ENCODE peak calls at places on chromosome 6, in four cellular contexts. S, B, D and M are unnamed samples.

GRCh38 chr6:37033255-37033654 is 27.8 kb downstream of the FGD2 start:
- DNase-seq in S (no peak), B (no peak), D (no peak), M (no peak)

GRCh38 chr6:140923048-140923447 is 1209.7 kb upstream of the GJE1 start:
- DNase-seq in S (no peak), B (no peak), D (no peak), M (no peak)

GRCh38 chr6:139944131-139944530 is 569.7 kb upstream of the CITED2 start:
- DNase-seq in S (no peak), B (no peak), D (no peak), M (no peak)

GRCh38 chr6:43838276-43839036 is 68.4 kb downstream of the VEGFA start:
- DNase-seq in S (peak; percentile 43), B (peak; percentile 41), D (peak; percentile 73), M (peak; percentile 62)

GRCh38 chr6:106318061-106318460 is 7.5 kb downstream of the ATG5 start:
- DNase-seq in S (no peak), B (no peak), D (peak; percentile 22), M (no peak)

GRCh38 chr6:21229061-21229460 is 364.5 kb upstream of the SOX4 start:
- DNase-seq in S (no peak), B (no peak), D (no peak), M (no peak)

GRCh38 chr6:71489736-71490135 is 201.1 kb downstream of the OGFRL1 start:
- DNase-seq in S (peak; percentile 2), B (peak; percentile 47), D (no peak), M (no peak)

GRCh38 chr6:127022297-127022696 is 96.2 kb upstream of the RSPO3 start:
- DNase-seq in S (no peak), B (peak; percentile 76), D (no peak), M (peak; percentile 37)

GRCh38 chr6:2412731-2413130 is 167.3 kb upstream of the GMDS start:
- DNase-seq in S (no peak), B (no peak), D (no peak), M (no peak)

DNA sequence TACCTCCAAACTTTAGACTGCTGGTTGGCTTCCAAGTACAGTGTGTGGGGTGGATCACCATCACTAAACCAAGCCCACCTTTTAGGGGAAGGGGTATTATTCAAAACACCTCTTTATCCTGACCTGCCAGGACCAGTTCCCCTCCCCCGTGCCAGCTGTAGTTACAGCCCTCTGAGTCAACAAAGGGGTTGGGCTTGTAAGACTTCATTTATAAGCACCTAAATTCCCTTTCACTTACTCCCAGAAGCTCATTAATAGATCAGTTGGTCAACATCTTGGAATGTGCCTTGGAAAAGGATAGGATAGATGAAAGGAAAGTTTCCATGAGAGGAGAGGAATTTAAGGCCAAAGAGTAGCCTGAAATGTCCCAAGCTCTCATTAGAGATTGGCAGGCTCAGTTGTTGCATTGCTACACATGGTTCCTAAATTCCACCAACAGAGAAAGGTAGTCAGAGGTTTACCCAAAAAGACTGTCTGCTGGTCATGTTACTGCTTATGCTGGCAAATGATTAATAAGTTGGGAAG is 59.2 kb downstream of the TNFAIP3 start:
- DNase-seq in S (no peak), B (no peak), D (peak; percentile 33), M (no peak)
- TF ChIP-seq RFX5 in S (no peak), B (no peak), D (no peak), M (no peak)

DNA sequence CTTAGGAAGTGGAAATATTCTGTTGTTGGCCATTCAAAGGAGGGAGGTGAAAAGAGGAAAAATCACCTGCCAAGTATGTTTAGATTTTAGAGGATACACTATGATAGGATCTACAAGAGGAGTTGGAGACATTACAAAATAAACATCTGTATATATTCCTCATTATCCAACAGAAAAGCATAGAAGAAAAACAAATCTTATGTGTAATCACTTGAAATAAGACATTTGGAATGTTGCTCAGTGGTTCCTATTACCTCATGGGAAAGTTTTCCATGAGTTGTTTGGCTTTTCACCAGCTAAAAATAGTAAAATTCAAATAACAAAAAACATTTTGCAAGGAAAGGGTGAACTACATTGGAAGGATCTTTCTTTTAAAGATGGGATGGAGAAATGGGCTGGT is 76.7 kb upstream of the CARMIL1 start:
- DNase-seq in S (no peak), B (no peak), D (no peak), M (no peak)
- TF ChIP-seq RAD21 in S (no peak), B (no peak), D (no peak), M (no peak)

GRCh38 chr6:155120034-155120433 is 124.9 kb downstream of the TIAM2 start:
- DNase-seq in S (no peak), B (no peak), D (no peak), M (no peak)
- TF ChIP-seq EP300 in S (no peak), B (no peak), D (no peak), M (no peak)

GRCh38 chr6:162698004-162698403 is 29.6 kb downstream of the PRKN start:
- DNase-seq in S (no peak), B (no peak), D (no peak), M (no peak)
- TF ChIP-seq RFX5 in S (no peak), B (no peak), D (no peak), M (no peak)